ENCODE peak calls at places on chromosomes 5 and 9, in eight cellular contexts. W, V, G, N, Z, I, Y and B are unnamed samples.

GRCh38 chr9:34664281-34665108 is 2.0 kb upstream of the CCL27 start:
- DNase-seq in W (peak; percentile 80), V (peak; percentile 77), G (peak; percentile 83), N (peak; percentile 69), Z (peak; percentile 37), I (peak; percentile 77), Y (peak; percentile 65), B (peak; percentile 44)

GRCh38 chr9:95726756-95727155 is 148.7 kb upstream of the ERCC6L2 start:
- DNase-seq in W (peak; percentile 74), V (peak; percentile 35), G (no peak), N (no peak), Z (peak; percentile 21), I (peak; percentile 74), Y (no peak), B (no peak)

GRCh38 chr5:150163547-150164059 is 3.0 kb upstream of the CDX1 start:
- DNase-seq in W (no peak), V (no peak), G (peak; percentile 83), N (no peak), Z (no peak), I (peak; percentile 45), Y (no peak), B (no peak)

GRCh38 chr5:56264417-56265025 is 31.4 kb upstream of the ANKRD55 start:
- DNase-seq in W (peak; percentile 66), V (peak; percentile 52), G (peak; percentile 38), N (no peak), Z (no peak), I (peak; percentile 73), Y (no peak), B (no peak)

GRCh38 chr9:30197954-30198353 is 2186.5 kb upstream of the ACO1 start:
- DNase-seq in W (no peak), V (peak; percentile 45), G (no peak), N (no peak), Z (no peak), I (no peak), Y (no peak), B (no peak)

GRCh38 chr9:107707915-107708441 is 218.4 kb upstream of the KLF4 start:
- DNase-seq in W (peak; percentile 80), V (no peak), G (no peak), N (no peak), Z (no peak), I (peak; percentile 52), Y (no peak), B (no peak)

GRCh38 chr5:157400741-157401140 is 59.3 kb upstream of the NIPAL4 start:
- DNase-seq in W (no peak), V (no peak), G (no peak), N (no peak), Z (no peak), I (no peak), Y (no peak), B (no peak)

GRCh38 chr9:134215709-134216448 is 51.5 kb upstream of the RNU6ATAC start:
- DNase-seq in W (peak; percentile 61), V (peak; percentile 63), G (peak; percentile 64), N (no peak), Z (no peak), I (no peak), Y (no peak), B (no peak)

GRCh38 chr5:102911973-102912372 is 156.9 kb downstream of the PAM start:
- DNase-seq in W (peak; percentile 66), V (no peak), G (no peak), N (no peak), Z (peak; percentile 37), I (peak; percentile 88), Y (no peak), B (peak; percentile 38)

GRCh38 chr5:180799902-180800801 is 2.5 kb downstream of the MGAT1 start:
- DNase-seq in W (peak; percentile 82), V (no peak), G (no peak), N (peak; percentile 48), Z (peak; percentile 54), I (peak; percentile 70), Y (no peak), B (no peak)
- TF ChIP-seq CTCF in W (peak; percentile 13), V (peak; percentile 49), G (no peak), N (no peak), Z (peak; percentile 22), I (peak; percentile 23), Y (no peak), B (no peak)

GRCh38 chr5:31415009-31415923 is 116.6 kb downstream of the DROSHA start:
- DNase-seq in W (no peak), V (no peak), G (no peak), N (no peak), Z (no peak), I (peak; percentile 36), Y (no peak), B (no peak)
- TF ChIP-seq CTCF in W (no peak), V (no peak), G (no peak), N (no peak), Z (peak; percentile 32), I (no peak), Y (no peak), B (peak; percentile 13)

DNA sequence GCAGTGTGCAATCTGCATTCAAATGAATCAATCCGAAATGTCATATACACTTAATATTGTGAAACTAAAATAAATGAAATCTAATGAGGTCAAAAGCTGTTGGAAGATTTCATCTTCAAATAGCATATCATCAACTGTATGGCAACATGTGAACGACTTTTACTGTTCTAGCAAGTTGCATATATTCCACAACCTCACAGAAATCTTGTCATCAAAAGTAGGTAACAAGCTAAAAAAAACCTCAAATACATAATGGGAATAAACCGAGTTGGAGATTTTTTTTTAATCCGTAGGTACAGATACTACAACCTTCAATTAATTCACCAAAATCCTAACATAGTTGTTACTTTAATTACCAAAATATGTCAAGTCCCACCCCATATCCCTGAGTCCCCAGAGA is 1.1 kb downstream of the PTBP3 start:
- DNase-seq in W (peak; percentile 34), V (peak; percentile 14), G (no peak), N (no peak), Z (no peak), I (peak; percentile 19), Y (no peak), B (no peak)
- TF ChIP-seq CTCF in W (no peak), V (no peak), G (no peak), N (no peak), Z (no peak), I (no peak), Y (no peak), B (no peak)

DNA sequence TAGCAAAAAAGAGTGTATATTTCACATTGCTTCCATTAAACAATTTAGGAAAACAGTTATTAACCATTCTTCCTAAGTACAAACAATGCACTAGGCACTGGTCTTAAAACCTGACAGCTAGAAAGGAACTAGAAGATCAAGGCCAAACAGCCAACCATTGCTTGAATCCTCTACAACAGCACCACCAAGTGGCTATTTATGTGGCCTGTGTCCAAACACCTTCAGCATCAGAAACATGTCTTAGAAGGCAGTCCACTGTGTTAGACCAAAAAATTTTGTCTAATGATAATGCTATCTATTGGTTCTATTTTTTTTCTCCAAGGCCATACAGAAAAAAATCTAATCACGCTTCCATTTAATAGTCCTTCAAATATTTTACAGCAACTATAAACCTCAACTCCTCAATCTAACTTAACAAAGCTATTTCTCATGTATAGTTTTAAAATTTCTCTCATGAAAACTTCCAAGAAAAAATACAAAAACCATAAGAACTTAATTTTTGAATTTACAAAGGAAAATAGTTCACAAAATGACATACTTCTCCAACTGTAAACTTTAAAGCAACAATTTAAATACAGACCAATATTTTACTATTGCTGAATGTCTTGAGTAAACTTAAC is 36.1 kb downstream of the CAAP1 start:
- DNase-seq in W (peak; percentile 79), V (peak; percentile 62), G (peak; percentile 35), N (no peak), Z (peak; percentile 10), I (peak; percentile 72), Y (no peak), B (no peak)
- TF ChIP-seq CTCF in W (peak; percentile 61), V (peak; percentile 88), G (peak; percentile 69), N (peak; percentile 30), Z (peak; percentile 58), I (peak; percentile 60), Y (no peak), B (peak; percentile 35)

DNA sequence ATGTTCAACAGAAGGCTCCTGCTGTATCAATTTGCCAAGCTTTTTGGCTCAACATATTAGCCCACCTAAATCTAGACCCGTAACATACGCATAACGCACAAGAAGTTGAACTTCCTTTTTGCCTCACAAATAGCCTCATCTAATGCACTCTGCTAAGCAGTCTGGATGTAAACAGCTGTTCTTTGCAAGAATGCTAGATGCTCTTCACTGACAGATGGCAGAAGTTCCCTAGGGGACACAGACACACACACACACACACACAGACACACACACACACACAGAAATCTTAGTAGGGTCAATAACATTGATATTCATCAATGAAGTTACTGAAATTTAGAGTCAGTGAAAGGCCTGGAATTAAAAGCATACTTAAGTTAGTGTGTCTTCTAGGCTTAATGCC is 13.2 kb upstream of the PCA3 start:
- DNase-seq in W (no peak), V (no peak), G (peak; percentile 40), N (no peak), Z (no peak), I (no peak), Y (no peak), B (no peak)
- TF ChIP-seq CTCF in W (no peak), V (no peak), G (no peak), N (no peak), Z (no peak), I (no peak), Y (no peak), B (no peak)